ENCODE peak calls at places on chromosomes 1 and 21, in ten cellular contexts. C, U, Z, A, G, W, D, X, P and I are unnamed samples.

GRCh38 chr21:44510508-44511218 is 29.3 kb downstream of the KRTAP10-1 start:
- DNase-seq in G (no peak), U (peak; percentile 87), W (peak; percentile 66), A (no peak), X (no peak), D (peak; percentile 72), Z (no peak), P (peak; percentile 59), C (no peak), I (peak; percentile 74)

GRCh38 chr1:222546548-222547259 is 1.2 kb downstream of the HHIPL2 start:
- DNase-seq in C (no peak), W (no peak), U (no peak), X (peak; percentile 83), D (no peak), A (peak; percentile 46), P (peak; percentile 68), G (no peak), Z (peak; percentile 15), I (no peak)

GRCh38 chr21:16968436-16968835 is 544.4 kb upstream of the CXADR start:
- DNase-seq in G (no peak), D (no peak), Z (no peak), W (no peak), P (no peak), X (no peak), A (no peak), U (no peak), C (no peak), I (no peak)

GRCh38 chr1:55428944-55429931 is 214.1 kb upstream of the USP24 start:
- DNase-seq in X (peak; percentile 100), C (no peak), G (no peak), Z (peak; percentile 100), U (peak; percentile 63), A (peak; percentile 94), W (peak; percentile 46), D (no peak), P (peak; percentile 76), I (no peak)

GRCh38 chr1:98914547-98914946 is 90.1 kb downstream of the PLPPR5 start:
- DNase-seq in A (no peak), G (no peak), P (no peak), U (no peak), D (no peak), W (no peak), X (peak; percentile 21), C (no peak), Z (no peak), I (no peak)

GRCh38 chr1:52631759-52632331 is 1.1 kb upstream of the SHISAL2A start:
- DNase-seq in A (no peak), Z (no peak), X (no peak), U (no peak), C (no peak), D (no peak), W (no peak), G (no peak), P (no peak), I (peak; percentile 21)

GRCh38 chr1:66360285-66360724 is 173.6 kb upstream of the SGIP1 start:
- DNase-seq in G (no peak), W (no peak), X (no peak), D (no peak), Z (no peak), U (no peak), P (no peak), A (no peak), C (no peak), I (no peak)

GRCh38 chr1:86765073-86765472 is 60.7 kb downstream of the SH3GLB1 start:
- DNase-seq in Z (no peak), D (no peak), W (no peak), X (no peak), U (no peak), C (no peak), G (no peak), P (no peak), A (no peak), I (no peak)

GRCh38 chr1:34983700-34984355 is 1.3 kb downstream of the TMEM35B start:
- DNase-seq in G (no peak), W (peak; percentile 42), C (no peak), U (no peak), A (no peak), Z (no peak), P (no peak), X (peak; percentile 17), D (no peak), I (peak; percentile 14)

GRCh38 chr21:32597205-32597604 is 11.9 kb upstream of the TCP10L start:
- DNase-seq in G (no peak), A (peak; percentile 47), D (no peak), Z (peak; percentile 74), P (no peak), X (peak; percentile 95), W (no peak), C (no peak), U (no peak), I (no peak)

GRCh38 chr1:211548321-211549091 is 30.5 kb downstream of the SLC30A1 start:
- DNase-seq in X (no peak), W (no peak), D (no peak), A (no peak), Z (no peak), U (no peak), P (peak; percentile 23), G (no peak), C (no peak), I (peak; percentile 81)

GRCh38 chr1:67377253-67377652 is 52.9 kb downstream of the SERBP1 start:
- DNase-seq in A (no peak), C (no peak), Z (no peak), D (no peak), W (no peak), X (peak; percentile 68), P (no peak), U (no peak), G (no peak), I (no peak)

GRCh38 chr1:83761084-83761760 is 237.7 kb downstream of the TTLL7 start:
- DNase-seq in W (no peak), C (no peak), X (no peak), P (no peak), A (no peak), Z (no peak), U (no peak), D (no peak), G (no peak), I (no peak)

GRCh38 chr1:16151200-16151708 is 4.6 kb downstream of the EPHA2 start:
- DNase-seq in A (no peak), Z (no peak), W (no peak), U (no peak), P (peak; percentile 71), X (peak; percentile 63), C (no peak), D (no peak), G (no peak), I (no peak)

DNA sequence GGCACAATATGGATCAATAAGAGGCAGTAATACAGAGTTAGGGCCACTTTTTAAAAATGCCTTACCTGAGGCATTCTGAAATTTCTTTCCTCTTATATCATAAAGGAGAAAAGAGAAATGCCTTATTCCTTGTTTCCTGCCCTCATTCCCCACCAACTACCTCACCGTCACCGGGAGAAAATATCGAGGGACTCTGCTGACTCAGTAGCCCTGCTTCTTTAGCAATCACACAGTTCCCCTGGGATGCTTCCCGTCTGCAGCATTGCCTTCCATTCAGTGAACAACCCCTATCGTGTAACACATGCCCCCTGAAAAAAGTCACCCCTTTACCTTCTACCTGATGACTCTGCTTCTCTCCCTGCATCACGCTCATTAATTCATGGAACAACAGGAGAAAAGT is 50.9 kb downstream of the WDR64 start:
- DNase-seq in W (no peak), G (no peak), X (no peak), A (no peak), C (no peak), U (no peak), Z (no peak), D (no peak), P (no peak), I (no peak)
- H3K27ac ChIP-seq in W (no peak overlapping the region), G (no peak overlapping the region), X (no peak overlapping the region), A (no peak overlapping the region), C (no peak overlapping the region), U (no peak overlapping the region), Z (no peak overlapping the region), D (no peak overlapping the region), P (no peak overlapping the region), I (no peak overlapping the region)

DNA sequence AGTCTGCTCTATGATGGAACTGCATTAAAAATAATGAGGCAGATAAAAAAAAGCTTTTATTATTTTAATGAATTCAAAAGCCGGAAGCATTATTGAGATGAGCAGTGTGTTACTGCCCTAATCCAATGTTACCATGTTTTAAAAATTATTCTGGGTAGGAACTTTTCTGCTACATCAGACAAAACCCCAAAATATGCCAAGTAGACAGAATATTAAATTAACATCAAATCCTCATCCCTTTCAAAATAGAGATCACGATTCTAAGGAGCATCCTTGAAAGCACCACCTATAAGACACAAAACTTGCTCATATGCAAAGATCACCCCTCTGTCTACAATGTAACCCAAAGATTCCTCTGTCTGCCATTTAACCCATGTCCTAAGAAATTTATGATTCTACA is 357.5 kb downstream of the SMYD3 start:
- DNase-seq in Z (no peak), G (no peak), U (no peak), A (no peak), X (no peak), W (no peak), C (no peak), D (no peak), P (no peak), I (no peak)
- H3K27ac ChIP-seq in Z (no peak overlapping the region), G (no peak overlapping the region), U (no peak overlapping the region), A (no peak overlapping the region), X (no peak overlapping the region), W (no peak overlapping the region), C (no peak overlapping the region), D (no peak overlapping the region), P (no peak overlapping the region), I (no peak overlapping the region)

GRCh38 chr1:6491076-6491449 is 404 bp downstream of the PLEKHG5 start:
- DNase-seq in Z (no peak), G (no peak), P (no peak), D (no peak), A (no peak), X (no peak), C (no peak), U (no peak), W (no peak), I (no peak)
- H3K27ac ChIP-seq in Z (peak overlapping the region; percentile 78), G (peak overlapping the region; percentile 20), P (peak overlapping the region; percentile 81), D (no peak overlapping the region), A (peak overlapping the region; percentile 82), X (peak overlapping the region; percentile 80), C (peak overlapping the region; percentile 80), U (peak overlapping the region; percentile 67), W (no peak overlapping the region), I (no peak overlapping the region)

GRCh38 chr1:63593303-63593886 is at the start of gene PGM1:
- DNase-seq in Z (peak; percentile 24), G (peak; percentile 51), W (peak; percentile 81), X (peak; percentile 80), C (peak; percentile 87), D (peak; percentile 49), P (peak; percentile 86), A (peak; percentile 32), U (peak; percentile 90), I (peak; percentile 67)

GRCh38 chr1:63590161-63590560 is 3.0 kb upstream of the PGM1 start:
- DNase-seq in D (no peak), W (peak; percentile 35), G (no peak), A (peak; percentile 37), Z (no peak), X (peak; percentile 88), C (no peak), P (no peak), U (no peak), I (peak; percentile 66)

GRCh38 chr1:63595435-63595834 is 2.2 kb downstream of the PGM1 start:
- DNase-seq in A (no peak), D (no peak), P (no peak), Z (no peak), W (no peak), G (no peak), U (no peak), C (no peak), X (no peak), I (no peak)

GRCh38 chr1:63593887-63594617 is 841 bp downstream of the PGM1 start:
- DNase-seq in A (no peak), Z (peak; percentile 28), C (peak; percentile 87), W (peak; percentile 86), U (peak; percentile 91), G (peak; percentile 81), D (peak; percentile 46), P (peak; percentile 85), X (peak; percentile 33), I (peak; percentile 84)

GRCh38 chr1:63592536-63593302 is 492 bp upstream of the PGM1 start:
- DNase-seq in U (no peak), Z (peak; percentile 18), G (no peak), A (no peak), P (no peak), X (no peak), D (peak; percentile 21), C (no peak), W (no peak), I (peak; percentile 86)
- H3K27ac ChIP-seq in U (peak overlapping the region; percentile 94), Z (peak overlapping the region; percentile 86), G (peak overlapping the region; percentile 91), A (peak overlapping the region; percentile 68), P (peak overlapping the region; percentile 98), X (peak overlapping the region; percentile 95), D (no peak overlapping the region), C (peak overlapping the region; percentile 92), W (peak overlapping the region; percentile 95), I (peak overlapping the region; percentile 95)